ENCODE peak calls at places on chromosome X, in five cellular contexts. G is HCT116, P is aorta, E is testis, K is uterus. V is an unnamed sample.

GRCh38 chrX:132815643-132816042 is 142.8 kb downstream of the HS6ST2 start:
- DNase-seq in G (no peak), P (no peak), E (no peak), K (no peak), V (no peak)

GRCh38 chrX:48700246-48700645 is 3.7 kb downstream of the SUV39H1 start:
- DNase-seq in G (no peak), P (no peak), E (no peak), K (no peak), V (no peak)

GRCh38 chrX:39749728-39750127 is 348.0 kb downstream of the BCOR start:
- DNase-seq in G (no peak), P (no peak), E (no peak), K (no peak), V (no peak)

GRCh38 chrX:53317365-53318069 is 36.1 kb upstream of the IQSEC2 start:
- DNase-seq in G (no peak), P (peak; percentile 88), E (peak; percentile 66), K (peak; percentile 61), V (peak; percentile 63)

GRCh38 chrX:107153005-107153404 is 34.4 kb upstream of the RBM41 start:
- DNase-seq in G (no peak), P (no peak), E (no peak), K (no peak), V (no peak)

GRCh38 chrX:152632445-152633097 is 5.1 kb upstream of the GABRQ start:
- DNase-seq in G (peak; percentile 16), P (no peak), E (peak; percentile 72), K (no peak), V (peak; percentile 81)

GRCh38 chrX:40444798-40445496 is 135.8 kb upstream of the ATP6AP2 start:
- DNase-seq in G (no peak), P (no peak), E (no peak), K (no peak), V (no peak)

GRCh38 chrX:23626651-23627050 is 40.6 kb upstream of the PRDX4 start:
- DNase-seq in G (no peak), P (no peak), E (no peak), K (no peak), V (no peak)

GRCh38 chrX:47540754-47541538 is 20.1 kb upstream of the ARAF start:
- DNase-seq in G (peak; percentile 78), P (peak; percentile 77), E (peak; percentile 88), K (peak; percentile 86), V (peak; percentile 97)

GRCh38 chrX:39773923-39774803 is 323.6 kb downstream of the BCOR start:
- DNase-seq in G (no peak), P (no peak), E (no peak), K (no peak), V (no peak)

GRCh38 chrX:38804481-38805293 is 3.4 kb downstream of the MID1IP1 start:
- DNase-seq in G (no peak), P (peak; percentile 84), E (no peak), K (peak; percentile 20), V (peak; percentile 58)

GRCh38 chrX:33285550-33285949 is 74.2 kb upstream of the DMD start:
- DNase-seq in G (no peak), P (no peak), E (no peak), K (no peak), V (no peak)

GRCh38 chrX:150581093-150581775 is 12.8 kb downstream of the MTM1 start:
- DNase-seq in G (peak; percentile 28), P (no peak), E (no peak), K (no peak), V (no peak)

GRCh38 chrX:115333446-115333845 is 43.9 kb downstream of the LUZP4 start:
- DNase-seq in G (no peak), P (no peak), E (no peak), K (no peak), V (no peak)

GRCh38 chrX:22396408-22396807 is 123.7 kb downstream of the CBLL2 start:
- DNase-seq in G (no peak), P (no peak), E (no peak), K (no peak), V (no peak)

GRCh38 chrX:18899796-18900380 is 84.0 kb downstream of the PHKA2 start:
- DNase-seq in G (no peak), P (peak; percentile 69), E (no peak), K (no peak), V (peak; percentile 44)
- H3K27me3 ChIP-seq in G (no peaks in the 10 kb centered on the region), P (no peaks in the 10 kb centered on the region), E (no peaks in the 10 kb centered on the region), K (no peaks in the 10 kb centered on the region), V (no peaks in the 10 kb centered on the region)

GRCh38 chrX:1596676-1597344 is 5.4 kb downstream of the AKAP17A start:
- DNase-seq in G (no peak), P (peak; percentile 44), E (no peak), K (no peak), V (no peak)
- H3K4me1 ChIP-seq in G (peaks cover 6% of the 10 kb centered on the region), P (no peaks in the 10 kb centered on the region), E (peaks cover 18% of the 10 kb centered on the region), K (no peaks in the 10 kb centered on the region), V (no peaks in the 10 kb centered on the region)

GRCh38 chrX:64976673-64977040 is 407 bp upstream of the ZC4H2 start:
- DNase-seq in G (no peak), P (no peak), E (no peak), K (no peak), V (no peak)
- H3K4me3 ChIP-seq in G (peak overlapping the region; percentile 70), P (no peak overlapping the region), E (peak overlapping the region; percentile 58), K (peak overlapping the region; percentile 43), V (peak overlapping the region; percentile 62)

GRCh38 chrX:74449322-74449936 is 28.1 kb downstream of the SLC16A2 start:
- DNase-seq in G (peak; percentile 35), P (no peak), E (no peak), K (no peak), V (no peak)
- H3K27me3 ChIP-seq in G (no peaks in the 10 kb centered on the region), P (no peaks in the 10 kb centered on the region), E (no peaks in the 10 kb centered on the region), K (no peaks in the 10 kb centered on the region), V (no peaks in the 10 kb centered on the region)

DNA sequence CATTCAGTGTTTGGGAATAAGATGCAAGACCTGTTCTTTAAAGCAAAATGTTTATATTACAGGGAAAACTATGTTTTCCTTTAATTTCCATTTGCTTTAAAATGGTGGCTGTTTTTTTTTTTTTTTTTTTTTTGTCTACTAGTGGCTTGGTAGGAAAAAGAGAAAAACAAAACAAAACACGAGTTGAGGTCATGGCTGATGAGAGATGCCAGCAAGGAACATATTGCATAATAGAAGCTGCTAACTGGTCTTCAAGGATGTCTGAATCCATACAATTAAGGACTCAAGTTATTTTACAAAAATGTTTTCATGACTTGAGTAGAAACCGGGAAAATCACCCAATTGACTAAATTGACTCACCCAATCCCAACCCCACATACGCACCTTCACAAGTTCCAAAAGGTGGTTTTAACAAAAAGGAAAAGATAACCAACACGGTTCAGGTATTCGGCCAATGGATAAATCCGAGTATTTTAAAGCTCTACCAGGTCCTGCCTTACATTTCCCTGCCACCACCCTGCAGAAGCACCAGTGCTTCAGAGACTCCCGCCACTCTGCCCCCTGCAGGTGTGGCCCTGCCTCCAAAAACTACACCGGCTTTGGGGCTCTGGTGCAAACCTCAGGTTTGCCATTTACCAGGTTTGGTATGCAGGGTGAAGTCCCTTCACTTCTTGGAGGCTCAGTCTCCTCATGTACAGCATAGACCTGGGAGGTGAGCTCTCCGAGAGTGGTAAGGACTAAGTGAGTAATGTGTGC is 27.1 kb downstream of the PIR start:
- DNase-seq in G (no peak), P (no peak), E (no peak), K (no peak), V (no peak)
- H3K4me1 ChIP-seq in G (peaks cover under 1% of the 10 kb centered on the region), P (no peaks in the 10 kb centered on the region), E (no peaks in the 10 kb centered on the region), K (no peaks in the 10 kb centered on the region), V (peaks cover 20% of the 10 kb centered on the region)

DNA sequence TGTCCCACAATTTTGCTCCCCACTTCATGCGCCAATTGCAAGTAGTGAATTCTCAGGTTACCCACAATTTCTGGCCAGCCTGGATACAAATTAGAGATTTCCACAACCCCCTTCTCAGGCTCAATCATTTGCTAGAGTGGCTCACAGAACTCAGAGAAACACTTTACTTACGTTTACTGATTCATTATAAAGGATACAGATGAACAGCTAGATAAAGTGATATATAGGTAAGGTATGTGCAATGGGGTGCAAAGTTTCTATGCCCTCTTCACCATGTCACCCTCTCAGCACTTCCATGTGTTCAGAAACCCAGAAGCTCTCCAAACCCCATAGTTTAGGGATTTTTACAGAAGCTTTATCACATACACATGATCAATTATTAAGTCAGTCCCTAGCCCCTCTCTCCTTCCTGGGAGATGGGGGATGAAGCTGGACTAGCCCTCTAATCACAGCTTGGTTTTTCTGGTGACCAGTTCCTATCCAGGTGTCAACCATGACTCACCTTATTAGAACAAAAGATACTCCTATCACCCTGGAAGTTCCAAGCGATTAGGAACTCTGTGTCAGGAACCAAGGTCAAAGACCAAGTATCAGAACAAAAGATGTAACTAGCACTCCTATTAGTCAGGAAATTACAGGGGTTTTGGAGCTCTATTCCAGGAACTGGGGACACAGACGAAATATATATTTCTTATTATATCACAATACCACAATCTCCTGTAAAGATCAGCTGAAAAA is 33.5 kb upstream of the PRRG1 start:
- DNase-seq in G (no peak), P (no peak), E (no peak), K (no peak), V (no peak)
- H3K4me3 ChIP-seq in G (no peak overlapping the region), P (no peak overlapping the region), E (no peak overlapping the region), K (no peak overlapping the region), V (no peak overlapping the region)

GRCh38 chrX:69152398-69152797 is 12.9 kb downstream of the PJA1 start:
- DNase-seq in G (no peak), P (peak; percentile 79), E (peak; percentile 68), K (no peak), V (no peak)
- H3K27me3 ChIP-seq in G (no peaks in the 10 kb centered on the region), P (no peaks in the 10 kb centered on the region), E (no peaks in the 10 kb centered on the region), K (no peaks in the 10 kb centered on the region), V (no peaks in the 10 kb centered on the region)

DNA sequence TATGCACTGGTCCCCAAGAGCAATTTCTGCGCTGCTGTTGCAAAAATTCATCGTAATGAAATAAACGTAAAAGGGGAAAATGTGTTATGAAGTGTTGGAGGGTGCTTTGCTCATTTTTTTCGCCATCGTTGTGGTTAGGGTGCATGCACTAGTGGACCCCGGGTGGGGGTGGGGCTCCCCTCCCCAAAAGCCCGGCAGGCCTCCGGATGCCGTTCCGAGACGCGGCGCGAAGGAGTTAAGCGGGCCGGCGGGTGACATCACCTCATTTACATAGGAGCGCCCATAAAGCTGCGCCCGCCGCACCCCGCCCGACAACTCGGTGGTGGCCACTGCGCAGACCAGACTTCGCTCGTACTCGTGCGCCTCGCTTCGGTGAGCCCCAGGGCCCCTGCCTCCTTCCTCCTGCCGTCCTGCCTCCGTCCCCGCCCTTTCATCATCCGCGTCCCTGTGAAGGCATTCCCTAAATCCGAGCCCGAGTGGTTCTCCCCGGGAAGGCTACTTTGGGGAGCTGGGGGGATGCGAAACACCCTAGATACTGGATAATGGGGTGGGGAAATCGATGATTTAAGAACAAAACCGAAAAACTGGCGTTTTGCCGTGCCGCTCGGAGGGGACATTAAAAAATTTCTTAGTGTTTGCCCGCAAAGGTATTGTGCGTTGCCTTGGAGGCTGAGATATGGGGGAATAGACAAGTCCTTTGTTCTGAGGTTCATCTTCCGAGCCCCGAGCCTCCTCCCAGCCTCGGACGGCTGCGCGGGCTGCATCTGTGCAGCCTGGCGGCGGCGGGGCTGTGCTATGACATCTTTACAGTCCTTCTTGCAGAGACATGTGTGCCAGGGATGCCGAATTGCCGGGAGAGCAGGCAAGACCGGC is at the start of gene TMSB4X:
- DNase-seq in G (no peak), P (peak; percentile 95), E (peak; percentile 81), K (peak; percentile 87), V (peak; percentile 81)
- H3K4me1 ChIP-seq in G (peaks cover 10% of the 10 kb centered on the region), P (peaks cover 2% of the 10 kb centered on the region), E (no peaks in the 10 kb centered on the region), K (no peaks in the 10 kb centered on the region), V (peaks cover 50% of the 10 kb centered on the region)

GRCh38 chrX:7638053-7638452 is 204.9 kb upstream of the VCX start:
- DNase-seq in G (no peak), P (no peak), E (no peak), K (no peak), V (no peak)
- H3K4me3 ChIP-seq in G (no peak overlapping the region), P (no peak overlapping the region), E (no peak overlapping the region), K (no peak overlapping the region), V (no peak overlapping the region)

GRCh38 chrX:68937581-68937980 is 108.8 kb downstream of the EFNB1 start:
- DNase-seq in G (no peak), P (no peak), E (no peak), K (no peak), V (no peak)
- H3K27me3 ChIP-seq in G (no peaks in the 10 kb centered on the region), P (no peaks in the 10 kb centered on the region), E (no peaks in the 10 kb centered on the region), K (no peaks in the 10 kb centered on the region), V (no peaks in the 10 kb centered on the region)

V was measured in HAP-1.